ENCODE peak calls at places on chromosomes 2 and 18, in ten cellular contexts. One of them, this sample, is unnamed.

GRCh38 chr2:75522543-75523312 is 38.0 kb downstream of the EVA1A start:
- DNase-seq in GM23338: no peak
- DNase-seq in tibial artery: no peak
- DNase-seq in NCI-H526: no peak
- DNase-seq in PC-9: no peak
- DNase-seq in AML-193: no peak
- DNase-seq in activated T-helper 2 cell treated with anti-CD3 and anti-CD28 coated beads, Interferon-gamma antibody, Interleukin-2, Interleukin-4, amounts not matched to agents 10 μg/mL and 5 μg/mL and 100 μg/mL, durations not matched to agents 14 hours and 24 hours and 36 hours: no peak
- DNase-seq in osteocyte: peak
- DNase-seq in ovary: no peak
- DNase-seq in ACHN: peak
- DNase-seq in this sample: no peak

GRCh38 chr2:44100351-44100750 is 68.3 kb upstream of the PPM1B start:
- DNase-seq in GM23338: no peak
- DNase-seq in NCI-H526: no peak
- DNase-seq in ACHN: peak
- DNase-seq in AML-193: peak
- DNase-seq in ovary: peak
- DNase-seq in tibial artery: peak
- DNase-seq in osteocyte: no peak
- DNase-seq in activated T-helper 2 cell treated with anti-CD3 and anti-CD28 coated beads, Interferon-gamma antibody, Interleukin-2, Interleukin-4, amounts not matched to agents 10 μg/mL and 5 μg/mL and 100 μg/mL, durations not matched to agents 14 hours and 24 hours and 36 hours: no peak
- DNase-seq in PC-9: peak
- DNase-seq in this sample: peak

GRCh38 chr2:11630855-11631254 is 39.1 kb downstream of the NTSR2 start:
- DNase-seq in ACHN: no peak
- DNase-seq in PC-9: peak
- DNase-seq in AML-193: no peak
- DNase-seq in NCI-H526: no peak
- DNase-seq in ovary: no peak
- DNase-seq in osteocyte: no peak
- DNase-seq in tibial artery: no peak
- DNase-seq in activated T-helper 2 cell treated with anti-CD3 and anti-CD28 coated beads, Interferon-gamma antibody, Interleukin-2, Interleukin-4, amounts not matched to agents 10 μg/mL and 5 μg/mL and 100 μg/mL, durations not matched to agents 14 hours and 24 hours and 36 hours: no peak
- DNase-seq in GM23338: no peak
- DNase-seq in this sample: no peak

GRCh38 chr18:58175122-58175687 is 131.2 kb downstream of the NEDD4L start:
- DNase-seq in activated T-helper 2 cell treated with anti-CD3 and anti-CD28 coated beads, Interferon-gamma antibody, Interleukin-2, Interleukin-4, amounts not matched to agents 10 μg/mL and 5 μg/mL and 100 μg/mL, durations not matched to agents 14 hours and 24 hours and 36 hours: no peak
- DNase-seq in NCI-H526: no peak
- DNase-seq in GM23338: no peak
- DNase-seq in tibial artery: no peak
- DNase-seq in ACHN: no peak
- DNase-seq in ovary: no peak
- DNase-seq in AML-193: no peak
- DNase-seq in PC-9: no peak
- DNase-seq in osteocyte: no peak
- DNase-seq in this sample: no peak

GRCh38 chr2:5967506-5967905 is 275.3 kb downstream of the SOX11 start:
- DNase-seq in NCI-H526: no peak
- DNase-seq in ovary: no peak
- DNase-seq in activated T-helper 2 cell treated with anti-CD3 and anti-CD28 coated beads, Interferon-gamma antibody, Interleukin-2, Interleukin-4, amounts not matched to agents 10 μg/mL and 5 μg/mL and 100 μg/mL, durations not matched to agents 14 hours and 24 hours and 36 hours: no peak
- DNase-seq in ACHN: no peak
- DNase-seq in osteocyte: no peak
- DNase-seq in AML-193: no peak
- DNase-seq in GM23338: no peak
- DNase-seq in tibial artery: no peak
- DNase-seq in PC-9: no peak
- DNase-seq in this sample: no peak

GRCh38 chr2:77512521-77512920 is 9.7 kb downstream of the LRRTM4 start:
- DNase-seq in ACHN: peak
- DNase-seq in ovary: no peak
- DNase-seq in GM23338: no peak
- DNase-seq in NCI-H526: no peak
- DNase-seq in AML-193: no peak
- DNase-seq in activated T-helper 2 cell treated with anti-CD3 and anti-CD28 coated beads, Interferon-gamma antibody, Interleukin-2, Interleukin-4, amounts not matched to agents 10 μg/mL and 5 μg/mL and 100 μg/mL, durations not matched to agents 14 hours and 24 hours and 36 hours: no peak
- DNase-seq in osteocyte: no peak
- DNase-seq in PC-9: no peak
- DNase-seq in tibial artery: no peak
- DNase-seq in this sample: no peak

GRCh38 chr2:128636802-128637147 is 318.1 kb upstream of the HS6ST1 start:
- DNase-seq in PC-9: no peak
- DNase-seq in osteocyte: peak
- DNase-seq in activated T-helper 2 cell treated with anti-CD3 and anti-CD28 coated beads, Interferon-gamma antibody, Interleukin-2, Interleukin-4, amounts not matched to agents 10 μg/mL and 5 μg/mL and 100 μg/mL, durations not matched to agents 14 hours and 24 hours and 36 hours: no peak
- DNase-seq in ACHN: no peak
- DNase-seq in ovary: no peak
- DNase-seq in NCI-H526: no peak
- DNase-seq in GM23338: no peak
- DNase-seq in tibial artery: no peak
- DNase-seq in AML-193: no peak
- DNase-seq in this sample: no peak

GRCh38 chr2:16661536-16661935 is 4.1 kb downstream of the CYRIA start:
- DNase-seq in tibial artery: no peak
- DNase-seq in activated T-helper 2 cell treated with anti-CD3 and anti-CD28 coated beads, Interferon-gamma antibody, Interleukin-2, Interleukin-4, amounts not matched to agents 10 μg/mL and 5 μg/mL and 100 μg/mL, durations not matched to agents 14 hours and 24 hours and 36 hours: no peak
- DNase-seq in PC-9: no peak
- DNase-seq in osteocyte: no peak
- DNase-seq in ACHN: no peak
- DNase-seq in ovary: no peak
- DNase-seq in NCI-H526: no peak
- DNase-seq in GM23338: no peak
- DNase-seq in AML-193: no peak
- DNase-seq in this sample: no peak